ENCODE peak calls at places on chromosomes 13 and 19, in four cellular contexts. One of them, this sample, is unnamed.

GRCh38 chr13:113545455-113545930 is 39.1 kb upstream of the TFDP1 start:
- DNase-seq in amniotic epithelial cell: no peak
- DNase-seq in posterior cingulate gyrus: no peak
- DNase-seq in WTC11: no peak
- DNase-seq in this sample: no peak

GRCh38 chr19:1490020-1490310 is 185 bp downstream of the PCSK4 start:
- DNase-seq in amniotic epithelial cell: no peak
- DNase-seq in posterior cingulate gyrus: no peak
- DNase-seq in WTC11: no peak
- DNase-seq in this sample: no peak

GRCh38 chr19:45164577-45165335 is 4.0 kb upstream of the NKPD1 start:
- DNase-seq in amniotic epithelial cell: peak; percentile 95
- DNase-seq in posterior cingulate gyrus: no peak
- DNase-seq in WTC11: peak; percentile 66
- DNase-seq in this sample: peak; percentile 84

GRCh38 chr13:91278888-91279287 is 68.6 kb upstream of the MIR17HG start:
- DNase-seq in amniotic epithelial cell: no peak
- DNase-seq in posterior cingulate gyrus: no peak
- DNase-seq in WTC11: no peak
- DNase-seq in this sample: no peak

GRCh38 chr13:20525144-20525600 is 485 bp downstream of the CRYL1 start:
- DNase-seq in amniotic epithelial cell: no peak
- DNase-seq in posterior cingulate gyrus: peak; percentile 79
- DNase-seq in WTC11: peak; percentile 39
- DNase-seq in this sample: no peak

GRCh38 chr19:45348367-45349125 is 8.0 kb downstream of the KLC3 start:
- DNase-seq in amniotic epithelial cell: no peak
- DNase-seq in posterior cingulate gyrus: no peak
- DNase-seq in WTC11: no peak
- DNase-seq in this sample: no peak

GRCh38 chr13:94550030-94550738 is 45.8 kb downstream of the TGDS start:
- DNase-seq in amniotic epithelial cell: peak; percentile 58
- DNase-seq in posterior cingulate gyrus: no peak
- DNase-seq in WTC11: no peak
- DNase-seq in this sample: no peak

GRCh38 chr19:14027856-14028450 is at the start of gene RLN3:
- DNase-seq in amniotic epithelial cell: no peak
- DNase-seq in posterior cingulate gyrus: no peak
- DNase-seq in WTC11: no peak
- DNase-seq in this sample: no peak

GRCh38 chr13:98674968-98675528 is 77.4 kb downstream of the SLC15A1 start:
- DNase-seq in amniotic epithelial cell: no peak
- DNase-seq in posterior cingulate gyrus: no peak
- DNase-seq in WTC11: no peak
- DNase-seq in this sample: no peak

GRCh38 chr19:55553217-55554182 is 8.2 kb upstream of the SBK3 start:
- DNase-seq in amniotic epithelial cell: peak; percentile 52
- DNase-seq in posterior cingulate gyrus: no peak
- DNase-seq in WTC11: no peak
- DNase-seq in this sample: no peak

GRCh38 chr19:2038284-2039081 is 12.6 kb downstream of the MKNK2 start:
- DNase-seq in amniotic epithelial cell: no peak
- DNase-seq in posterior cingulate gyrus: no peak
- DNase-seq in WTC11: no peak
- DNase-seq in this sample: no peak

GRCh38 chr13:25833761-25834160 is 218.1 kb downstream of the SHISA2 start:
- DNase-seq in amniotic epithelial cell: no peak
- DNase-seq in posterior cingulate gyrus: no peak
- DNase-seq in WTC11: no peak
- DNase-seq in this sample: no peak

GRCh38 chr13:95355491-95355890 is 54.2 kb upstream of the ABCC4 start:
- DNase-seq in amniotic epithelial cell: peak; percentile 32
- DNase-seq in posterior cingulate gyrus: no peak
- DNase-seq in WTC11: no peak
- DNase-seq in this sample: peak; percentile 53

GRCh38 chr13:113837554-113838355 is 26.1 kb downstream of the GAS6 start:
- DNase-seq in amniotic epithelial cell: peak; percentile 97
- DNase-seq in posterior cingulate gyrus: peak; percentile 93
- DNase-seq in WTC11: no peak
- DNase-seq in this sample: peak; percentile 96

GRCh38 chr19:58456111-58456510 is 4.7 kb downstream of the ZNF324B start:
- DNase-seq in amniotic epithelial cell: no peak
- DNase-seq in posterior cingulate gyrus: no peak
- DNase-seq in WTC11: no peak
- DNase-seq in this sample: no peak

GRCh38 chr19:16588089-16588823 is 16.0 kb upstream of the SLC35E1 start:
- DNase-seq in amniotic epithelial cell: peak; percentile 76
- DNase-seq in posterior cingulate gyrus: peak; percentile 93
- DNase-seq in WTC11: no peak
- DNase-seq in this sample: no peak

GRCh38 chr13:114063545-114064515 is 68.6 kb downstream of the RASA3 start:
- DNase-seq in amniotic epithelial cell: peak; percentile 71
- DNase-seq in posterior cingulate gyrus: peak; percentile 71
- DNase-seq in WTC11: no peak
- DNase-seq in this sample: peak; percentile 43

GRCh38 chr13:55160911-55161310 is 1979.8 kb upstream of the PRR20A start:
- DNase-seq in amniotic epithelial cell: no peak
- DNase-seq in posterior cingulate gyrus: no peak
- DNase-seq in WTC11: no peak
- DNase-seq in this sample: no peak

GRCh38 chr13:53161231-53161630 is 132.6 kb downstream of the OLFM4 start:
- DNase-seq in amniotic epithelial cell: no peak
- DNase-seq in posterior cingulate gyrus: no peak
- DNase-seq in WTC11: no peak
- DNase-seq in this sample: no peak

GRCh38 chr19:16566161-16566560 is 6.1 kb downstream of the SLC35E1 start:
- DNase-seq in amniotic epithelial cell: no peak
- DNase-seq in posterior cingulate gyrus: no peak
- DNase-seq in WTC11: no peak
- DNase-seq in this sample: no peak

GRCh38 chr13:31072041-31072440 is 89.7 kb downstream of the HSPH1 start:
- DNase-seq in amniotic epithelial cell: peak; percentile 47
- DNase-seq in posterior cingulate gyrus: no peak
- DNase-seq in WTC11: no peak
- DNase-seq in this sample: peak; percentile 16

GRCh38 chr19:14035706-14036105 is 4.1 kb downstream of the IL27RA start:
- DNase-seq in amniotic epithelial cell: no peak
- DNase-seq in posterior cingulate gyrus: no peak
- DNase-seq in WTC11: no peak
- DNase-seq in this sample: no peak

GRCh38 chr19:33428627-33429013 is 55.1 kb downstream of the CEBPG start:
- DNase-seq in amniotic epithelial cell: no peak
- DNase-seq in posterior cingulate gyrus: peak; percentile 29
- DNase-seq in WTC11: no peak
- DNase-seq in this sample: no peak

GRCh38 chr19:45798995-45799517 is 6.4 kb upstream of the DMWD start:
- DNase-seq in amniotic epithelial cell: peak; percentile 87
- DNase-seq in posterior cingulate gyrus: peak; percentile 78
- DNase-seq in WTC11: peak; percentile 75
- DNase-seq in this sample: peak; percentile 73

GRCh38 chr13:106610511-106610910 is 42.6 kb upstream of the ARGLU1 start:
- DNase-seq in amniotic epithelial cell: peak; percentile 58
- DNase-seq in posterior cingulate gyrus: no peak
- DNase-seq in WTC11: no peak
- DNase-seq in this sample: peak; percentile 6

GRCh38 chr13:41356788-41357187 is 45.7 kb downstream of the NAA16 start:
- DNase-seq in amniotic epithelial cell: no peak
- DNase-seq in posterior cingulate gyrus: no peak
- DNase-seq in WTC11: no peak
- DNase-seq in this sample: no peak

GRCh38 chr13:94192576-94192975 is 286.9 kb downstream of the DCT start:
- DNase-seq in amniotic epithelial cell: peak; percentile 66
- DNase-seq in posterior cingulate gyrus: no peak
- DNase-seq in WTC11: peak; percentile 50
- DNase-seq in this sample: peak; percentile 18

GRCh38 chr13:99218969-99219368 is 18.3 kb downstream of the UBAC2 start:
- DNase-seq in amniotic epithelial cell: no peak
- DNase-seq in posterior cingulate gyrus: no peak
- DNase-seq in WTC11: no peak
- DNase-seq in this sample: no peak

GRCh38 chr19:54482889-54483288 is 9.8 kb upstream of the CDC42EP5 start:
- DNase-seq in amniotic epithelial cell: no peak
- DNase-seq in posterior cingulate gyrus: no peak
- DNase-seq in WTC11: no peak
- DNase-seq in this sample: no peak

GRCh38 chr13:113147206-113147605 is 11.2 kb upstream of the PROZ start:
- DNase-seq in amniotic epithelial cell: no peak
- DNase-seq in posterior cingulate gyrus: no peak
- DNase-seq in WTC11: no peak
- DNase-seq in this sample: no peak

GRCh38 chr19:28998974-28999373 is 214.0 kb downstream of the UQCRFS1 start:
- DNase-seq in amniotic epithelial cell: no peak
- DNase-seq in posterior cingulate gyrus: no peak
- DNase-seq in WTC11: no peak
- DNase-seq in this sample: no peak

GRCh38 chr13:90706631-90707030 is 640.9 kb upstream of the MIR17HG start:
- DNase-seq in amniotic epithelial cell: no peak
- DNase-seq in posterior cingulate gyrus: no peak
- DNase-seq in WTC11: no peak
- DNase-seq in this sample: no peak

GRCh38 chr13:99065250-99066015 is 87.6 kb upstream of the DOCK9 start:
- DNase-seq in amniotic epithelial cell: no peak
- DNase-seq in posterior cingulate gyrus: no peak
- DNase-seq in WTC11: no peak
- DNase-seq in this sample: no peak

GRCh38 chr13:33069365-33069764 is 53.1 kb downstream of the KL start:
- DNase-seq in amniotic epithelial cell: peak; percentile 20
- DNase-seq in posterior cingulate gyrus: no peak
- DNase-seq in WTC11: no peak
- DNase-seq in this sample: no peak

GRCh38 chr13:50189450-50189849 is 174.2 kb downstream of the KCNRG start:
- DNase-seq in amniotic epithelial cell: no peak
- DNase-seq in posterior cingulate gyrus: no peak
- DNase-seq in WTC11: no peak
- DNase-seq in this sample: no peak

GRCh38 chr19:6292006-6292405 is 12.2 kb upstream of the MLLT1 start:
- DNase-seq in amniotic epithelial cell: peak; percentile 35
- DNase-seq in posterior cingulate gyrus: no peak
- DNase-seq in WTC11: no peak
- DNase-seq in this sample: no peak